ENCODE peak calls at places on chromosomes 4 and X, in ten cellular contexts. One of them, this sample, is unnamed.

GRCh38 chr4:105709081-105709450 is 482 bp downstream of the GSTCD start:
- DNase-seq in hippocampal formation: no peak
- DNase-seq in GM20000: peak
- DNase-seq in CD8-positive, alpha-beta T cell: no peak
- DNase-seq in activated T-cell treated with anti-CD3 and anti-CD28 coated beads for 48 hours: no peak
- DNase-seq in SW480: peak
- DNase-seq in AG04450: no peak
- DNase-seq in T-helper 1 cell: peak
- DNase-seq in activated CD8-positive, alpha-beta memory T cell treated with anti-CD3 and anti-CD28 coated beads, Interleukin-2, amount 50 U/mL, for 4 hours: no peak
- DNase-seq in sciatic nerve: no peak
- DNase-seq in this sample: no peak

GRCh38 chrX:39204945-39205344 is 403.7 kb downstream of the MID1IP1 start:
- DNase-seq in hippocampal formation: no peak
- DNase-seq in GM20000: no peak
- DNase-seq in CD8-positive, alpha-beta T cell: no peak
- DNase-seq in activated T-cell treated with anti-CD3 and anti-CD28 coated beads for 48 hours: peak
- DNase-seq in SW480: no peak
- DNase-seq in AG04450: no peak
- DNase-seq in T-helper 1 cell: no peak
- DNase-seq in activated CD8-positive, alpha-beta memory T cell treated with anti-CD3 and anti-CD28 coated beads, Interleukin-2, amount 50 U/mL, for 4 hours: no peak
- DNase-seq in sciatic nerve: no peak
- DNase-seq in this sample: no peak

GRCh38 chr4:155629183-155629825 is 37.3 kb upstream of the GUCY1A1 start:
- DNase-seq in hippocampal formation: no peak
- DNase-seq in GM20000: no peak
- DNase-seq in CD8-positive, alpha-beta T cell: no peak
- DNase-seq in activated T-cell treated with anti-CD3 and anti-CD28 coated beads for 48 hours: no peak
- DNase-seq in SW480: no peak
- DNase-seq in AG04450: no peak
- DNase-seq in T-helper 1 cell: no peak
- DNase-seq in activated CD8-positive, alpha-beta memory T cell treated with anti-CD3 and anti-CD28 coated beads, Interleukin-2, amount 50 U/mL, for 4 hours: no peak
- DNase-seq in sciatic nerve: no peak
- DNase-seq in this sample: no peak

GRCh38 chrX:119614776-119615175 is 8.6 kb upstream of the NKRF start:
- DNase-seq in hippocampal formation: no peak
- DNase-seq in GM20000: no peak
- DNase-seq in CD8-positive, alpha-beta T cell: no peak
- DNase-seq in activated T-cell treated with anti-CD3 and anti-CD28 coated beads for 48 hours: no peak
- DNase-seq in SW480: no peak
- DNase-seq in AG04450: no peak
- DNase-seq in T-helper 1 cell: no peak
- DNase-seq in activated CD8-positive, alpha-beta memory T cell treated with anti-CD3 and anti-CD28 coated beads, Interleukin-2, amount 50 U/mL, for 4 hours: no peak
- DNase-seq in sciatic nerve: no peak
- DNase-seq in this sample: no peak

GRCh38 chr4:143256456-143256855 is 71.7 kb downstream of the USP38 start:
- DNase-seq in hippocampal formation: no peak
- DNase-seq in GM20000: no peak
- DNase-seq in CD8-positive, alpha-beta T cell: no peak
- DNase-seq in activated T-cell treated with anti-CD3 and anti-CD28 coated beads for 48 hours: no peak
- DNase-seq in SW480: no peak
- DNase-seq in AG04450: no peak
- DNase-seq in T-helper 1 cell: no peak
- DNase-seq in activated CD8-positive, alpha-beta memory T cell treated with anti-CD3 and anti-CD28 coated beads, Interleukin-2, amount 50 U/mL, for 4 hours: no peak
- DNase-seq in sciatic nerve: no peak
- DNase-seq in this sample: no peak

GRCh38 chrX:153598541-153599191 is at the start of gene CCNQ:
- DNase-seq in hippocampal formation: no peak
- DNase-seq in GM20000: peak
- DNase-seq in CD8-positive, alpha-beta T cell: peak
- DNase-seq in activated T-cell treated with anti-CD3 and anti-CD28 coated beads for 48 hours: no peak
- DNase-seq in SW480: peak
- DNase-seq in AG04450: no peak
- DNase-seq in T-helper 1 cell: no peak
- DNase-seq in activated CD8-positive, alpha-beta memory T cell treated with anti-CD3 and anti-CD28 coated beads, Interleukin-2, amount 50 U/mL, for 4 hours: peak
- DNase-seq in sciatic nerve: no peak
- DNase-seq in this sample: no peak

GRCh38 chr4:147778942-147779341 is 47.1 kb downstream of the ARHGAP10 start:
- DNase-seq in hippocampal formation: no peak
- DNase-seq in GM20000: peak
- DNase-seq in CD8-positive, alpha-beta T cell: no peak
- DNase-seq in activated T-cell treated with anti-CD3 and anti-CD28 coated beads for 48 hours: no peak
- DNase-seq in SW480: no peak
- DNase-seq in AG04450: no peak
- DNase-seq in T-helper 1 cell: no peak
- DNase-seq in activated CD8-positive, alpha-beta memory T cell treated with anti-CD3 and anti-CD28 coated beads, Interleukin-2, amount 50 U/mL, for 4 hours: no peak
- DNase-seq in sciatic nerve: no peak
- DNase-seq in this sample: no peak

GRCh38 chr4:189092596-189092995 is 848.1 kb upstream of the FRG1 start:
- DNase-seq in hippocampal formation: no peak
- DNase-seq in GM20000: no peak
- DNase-seq in CD8-positive, alpha-beta T cell: no peak
- DNase-seq in activated T-cell treated with anti-CD3 and anti-CD28 coated beads for 48 hours: no peak
- DNase-seq in SW480: peak
- DNase-seq in AG04450: no peak
- DNase-seq in T-helper 1 cell: no peak
- DNase-seq in activated CD8-positive, alpha-beta memory T cell treated with anti-CD3 and anti-CD28 coated beads, Interleukin-2, amount 50 U/mL, for 4 hours: no peak
- DNase-seq in sciatic nerve: no peak
- DNase-seq in this sample: no peak

GRCh38 chrX:120761810-120762209 is 113.9 kb downstream of the CT47B1 start:
- DNase-seq in hippocampal formation: no peak
- DNase-seq in GM20000: no peak
- DNase-seq in CD8-positive, alpha-beta T cell: no peak
- DNase-seq in activated T-cell treated with anti-CD3 and anti-CD28 coated beads for 48 hours: no peak
- DNase-seq in SW480: no peak
- DNase-seq in AG04450: no peak
- DNase-seq in T-helper 1 cell: no peak
- DNase-seq in activated CD8-positive, alpha-beta memory T cell treated with anti-CD3 and anti-CD28 coated beads, Interleukin-2, amount 50 U/mL, for 4 hours: no peak
- DNase-seq in sciatic nerve: no peak
- DNase-seq in this sample: no peak

GRCh38 chr4:1294424-1294823 is 4.7 kb downstream of the MAEA start:
- DNase-seq in hippocampal formation: no peak
- DNase-seq in GM20000: peak
- DNase-seq in CD8-positive, alpha-beta T cell: no peak
- DNase-seq in activated T-cell treated with anti-CD3 and anti-CD28 coated beads for 48 hours: no peak
- DNase-seq in SW480: no peak
- DNase-seq in AG04450: no peak
- DNase-seq in T-helper 1 cell: no peak
- DNase-seq in activated CD8-positive, alpha-beta memory T cell treated with anti-CD3 and anti-CD28 coated beads, Interleukin-2, amount 50 U/mL, for 4 hours: no peak
- DNase-seq in sciatic nerve: peak
- DNase-seq in this sample: no peak

GRCh38 chrX:49959602-49960001 is 37.2 kb downstream of the CLCN5 start:
- DNase-seq in hippocampal formation: no peak
- DNase-seq in GM20000: no peak
- DNase-seq in CD8-positive, alpha-beta T cell: no peak
- DNase-seq in activated T-cell treated with anti-CD3 and anti-CD28 coated beads for 48 hours: no peak
- DNase-seq in SW480: no peak
- DNase-seq in AG04450: no peak
- DNase-seq in T-helper 1 cell: no peak
- DNase-seq in activated CD8-positive, alpha-beta memory T cell treated with anti-CD3 and anti-CD28 coated beads, Interleukin-2, amount 50 U/mL, for 4 hours: no peak
- DNase-seq in sciatic nerve: no peak
- DNase-seq in this sample: no peak

GRCh38 chr4:25351777-25352421 is 25.2 kb upstream of the ANAPC4 start:
- DNase-seq in hippocampal formation: no peak
- DNase-seq in GM20000: no peak
- DNase-seq in CD8-positive, alpha-beta T cell: no peak
- DNase-seq in activated T-cell treated with anti-CD3 and anti-CD28 coated beads for 48 hours: no peak
- DNase-seq in SW480: peak
- DNase-seq in AG04450: peak
- DNase-seq in T-helper 1 cell: no peak
- DNase-seq in activated CD8-positive, alpha-beta memory T cell treated with anti-CD3 and anti-CD28 coated beads, Interleukin-2, amount 50 U/mL, for 4 hours: no peak
- DNase-seq in sciatic nerve: no peak
- DNase-seq in this sample: no peak

GRCh38 chr4:124684301-124684700 is 28.2 kb downstream of the ANKRD50 start:
- DNase-seq in hippocampal formation: no peak
- DNase-seq in GM20000: no peak
- DNase-seq in CD8-positive, alpha-beta T cell: no peak
- DNase-seq in activated T-cell treated with anti-CD3 and anti-CD28 coated beads for 48 hours: no peak
- DNase-seq in SW480: no peak
- DNase-seq in AG04450: no peak
- DNase-seq in T-helper 1 cell: no peak
- DNase-seq in activated CD8-positive, alpha-beta memory T cell treated with anti-CD3 and anti-CD28 coated beads, Interleukin-2, amount 50 U/mL, for 4 hours: no peak
- DNase-seq in sciatic nerve: no peak
- DNase-seq in this sample: no peak

GRCh38 chr4:161926033-161926828 is 237.6 kb downstream of the FSTL5 start:
- DNase-seq in hippocampal formation: peak
- DNase-seq in GM20000: no peak
- DNase-seq in CD8-positive, alpha-beta T cell: no peak
- DNase-seq in activated T-cell treated with anti-CD3 and anti-CD28 coated beads for 48 hours: no peak
- DNase-seq in SW480: no peak
- DNase-seq in AG04450: no peak
- DNase-seq in T-helper 1 cell: no peak
- DNase-seq in activated CD8-positive, alpha-beta memory T cell treated with anti-CD3 and anti-CD28 coated beads, Interleukin-2, amount 50 U/mL, for 4 hours: no peak
- DNase-seq in sciatic nerve: no peak
- DNase-seq in this sample: peak

GRCh38 chr4:112219826-112220366 is 11.7 kb upstream of the AP1AR start:
- DNase-seq in hippocampal formation: no peak
- DNase-seq in GM20000: no peak
- DNase-seq in CD8-positive, alpha-beta T cell: no peak
- DNase-seq in activated T-cell treated with anti-CD3 and anti-CD28 coated beads for 48 hours: no peak
- DNase-seq in SW480: no peak
- DNase-seq in AG04450: no peak
- DNase-seq in T-helper 1 cell: no peak
- DNase-seq in activated CD8-positive, alpha-beta memory T cell treated with anti-CD3 and anti-CD28 coated beads, Interleukin-2, amount 50 U/mL, for 4 hours: no peak
- DNase-seq in sciatic nerve: no peak
- DNase-seq in this sample: no peak

GRCh38 chrX:154333837-154334271 is 38.3 kb downstream of the TKTL1 start:
- DNase-seq in hippocampal formation: no peak
- DNase-seq in GM20000: peak
- DNase-seq in CD8-positive, alpha-beta T cell: no peak
- DNase-seq in activated T-cell treated with anti-CD3 and anti-CD28 coated beads for 48 hours: no peak
- DNase-seq in SW480: no peak
- DNase-seq in AG04450: no peak
- DNase-seq in T-helper 1 cell: no peak
- DNase-seq in activated CD8-positive, alpha-beta memory T cell treated with anti-CD3 and anti-CD28 coated beads, Interleukin-2, amount 50 U/mL, for 4 hours: no peak
- DNase-seq in sciatic nerve: no peak
- DNase-seq in this sample: no peak

GRCh38 chr4:77358315-77358928 is 201.4 kb downstream of the CCNG2 start:
- DNase-seq in hippocampal formation: peak
- DNase-seq in GM20000: peak
- DNase-seq in CD8-positive, alpha-beta T cell: no peak
- DNase-seq in activated T-cell treated with anti-CD3 and anti-CD28 coated beads for 48 hours: no peak
- DNase-seq in SW480: peak
- DNase-seq in AG04450: no peak
- DNase-seq in T-helper 1 cell: no peak
- DNase-seq in activated CD8-positive, alpha-beta memory T cell treated with anti-CD3 and anti-CD28 coated beads, Interleukin-2, amount 50 U/mL, for 4 hours: no peak
- DNase-seq in sciatic nerve: no peak
- DNase-seq in this sample: peak

GRCh38 chrX:49202022-49202421 is 2.0 kb upstream of the SYP start:
- DNase-seq in hippocampal formation: no peak
- DNase-seq in GM20000: no peak
- DNase-seq in CD8-positive, alpha-beta T cell: no peak
- DNase-seq in activated T-cell treated with anti-CD3 and anti-CD28 coated beads for 48 hours: no peak
- DNase-seq in SW480: no peak
- DNase-seq in AG04450: no peak
- DNase-seq in T-helper 1 cell: no peak
- DNase-seq in activated CD8-positive, alpha-beta memory T cell treated with anti-CD3 and anti-CD28 coated beads, Interleukin-2, amount 50 U/mL, for 4 hours: no peak
- DNase-seq in sciatic nerve: no peak
- DNase-seq in this sample: no peak

GRCh38 chrX:39850630-39851152 is 247.1 kb downstream of the BCOR start:
- DNase-seq in hippocampal formation: no peak
- DNase-seq in GM20000: no peak
- DNase-seq in CD8-positive, alpha-beta T cell: no peak
- DNase-seq in activated T-cell treated with anti-CD3 and anti-CD28 coated beads for 48 hours: no peak
- DNase-seq in SW480: no peak
- DNase-seq in AG04450: peak
- DNase-seq in T-helper 1 cell: no peak
- DNase-seq in activated CD8-positive, alpha-beta memory T cell treated with anti-CD3 and anti-CD28 coated beads, Interleukin-2, amount 50 U/mL, for 4 hours: peak
- DNase-seq in sciatic nerve: no peak
- DNase-seq in this sample: no peak

GRCh38 chr4:182169987-182170386 is 73.2 kb upstream of the TENM3 start:
- DNase-seq in hippocampal formation: no peak
- DNase-seq in GM20000: no peak
- DNase-seq in CD8-positive, alpha-beta T cell: no peak
- DNase-seq in activated T-cell treated with anti-CD3 and anti-CD28 coated beads for 48 hours: no peak
- DNase-seq in SW480: no peak
- DNase-seq in AG04450: no peak
- DNase-seq in T-helper 1 cell: no peak
- DNase-seq in activated CD8-positive, alpha-beta memory T cell treated with anti-CD3 and anti-CD28 coated beads, Interleukin-2, amount 50 U/mL, for 4 hours: no peak
- DNase-seq in sciatic nerve: no peak
- DNase-seq in this sample: no peak

GRCh38 chrX:20742106-20742505 is 475.4 kb upstream of the RPS6KA3 start:
- DNase-seq in hippocampal formation: no peak
- DNase-seq in GM20000: no peak
- DNase-seq in CD8-positive, alpha-beta T cell: no peak
- DNase-seq in activated T-cell treated with anti-CD3 and anti-CD28 coated beads for 48 hours: no peak
- DNase-seq in SW480: no peak
- DNase-seq in AG04450: no peak
- DNase-seq in T-helper 1 cell: no peak
- DNase-seq in activated CD8-positive, alpha-beta memory T cell treated with anti-CD3 and anti-CD28 coated beads, Interleukin-2, amount 50 U/mL, for 4 hours: no peak
- DNase-seq in sciatic nerve: no peak
- DNase-seq in this sample: no peak

GRCh38 chrX:51893931-51894696 is 691 bp downstream of the MAGED1 start:
- DNase-seq in hippocampal formation: no peak
- DNase-seq in GM20000: no peak
- DNase-seq in CD8-positive, alpha-beta T cell: no peak
- DNase-seq in activated T-cell treated with anti-CD3 and anti-CD28 coated beads for 48 hours: no peak
- DNase-seq in SW480: peak
- DNase-seq in AG04450: no peak
- DNase-seq in T-helper 1 cell: no peak
- DNase-seq in activated CD8-positive, alpha-beta memory T cell treated with anti-CD3 and anti-CD28 coated beads, Interleukin-2, amount 50 U/mL, for 4 hours: no peak
- DNase-seq in sciatic nerve: no peak
- DNase-seq in this sample: no peak

GRCh38 chr4:158913766-158914165 is 144.9 kb downstream of the FNIP2 start:
- DNase-seq in hippocampal formation: no peak
- DNase-seq in GM20000: no peak
- DNase-seq in CD8-positive, alpha-beta T cell: no peak
- DNase-seq in activated T-cell treated with anti-CD3 and anti-CD28 coated beads for 48 hours: no peak
- DNase-seq in SW480: no peak
- DNase-seq in AG04450: no peak
- DNase-seq in T-helper 1 cell: no peak
- DNase-seq in activated CD8-positive, alpha-beta memory T cell treated with anti-CD3 and anti-CD28 coated beads, Interleukin-2, amount 50 U/mL, for 4 hours: no peak
- DNase-seq in sciatic nerve: no peak
- DNase-seq in this sample: no peak

GRCh38 chrX:85897376-85898110 is 149.8 kb downstream of the CHM start:
- DNase-seq in hippocampal formation: no peak
- DNase-seq in GM20000: no peak
- DNase-seq in CD8-positive, alpha-beta T cell: no peak
- DNase-seq in activated T-cell treated with anti-CD3 and anti-CD28 coated beads for 48 hours: no peak
- DNase-seq in SW480: no peak
- DNase-seq in AG04450: no peak
- DNase-seq in T-helper 1 cell: no peak
- DNase-seq in activated CD8-positive, alpha-beta memory T cell treated with anti-CD3 and anti-CD28 coated beads, Interleukin-2, amount 50 U/mL, for 4 hours: no peak
- DNase-seq in sciatic nerve: no peak
- DNase-seq in this sample: no peak

This sample was measured in midbrain.